ENCODE peak calls at places on chromosomes 6 and 20, in four cellular contexts. Y is PC-9, I is lower lobe of right lung, M is keratinocyte. T is an unnamed sample.
A peak's percentile ranks its signal among the peaks of the same experiment; 100 is the strongest.

GRCh38 chr20:17873410-17874270 is 95.0 kb downstream of the SNX5 start:
- DNase-seq in Y (no peak), I (peak; percentile 88), M (no peak), T (peak; percentile 89)

GRCh38 chr6:157790548-157791160 is 32.4 kb upstream of the SNX9 start:
- DNase-seq in Y (no peak), M (no peak), I (no peak), T (no peak)

GRCh38 chr6:18330548-18331066 is 56.5 kb upstream of the RNF144B start:
- DNase-seq in Y (no peak), I (no peak), M (no peak), T (no peak)

GRCh38 chr6:79878142-79878748 is 69.1 kb downstream of the ELOVL4 start:
- DNase-seq in I (no peak), Y (no peak), M (no peak), T (no peak)

GRCh38 chr6:44247338-44248302 is 719 bp downstream of the HSP90AB1 start:
- DNase-seq in M (no peak), I (peak; percentile 84), Y (peak; percentile 48), T (no peak)

GRCh38 chr6:158853072-158853871 is 34.1 kb upstream of the EZR start:
- DNase-seq in M (peak; percentile 98), I (peak; percentile 92), Y (peak; percentile 100), T (peak; percentile 49)

GRCh38 chr6:53410508-53411258 is 61.9 kb upstream of the ELOVL5 start:
- DNase-seq in Y (no peak), M (no peak), I (peak; percentile 65), T (no peak)

GRCh38 chr6:116087437-116088027 is 13.1 kb upstream of the NT5DC1 start:
- DNase-seq in Y (peak; percentile 82), M (no peak), I (no peak), T (peak; percentile 73)

GRCh38 chr6:133130863-133131262 is 110.3 kb upstream of the EYA4 start:
- DNase-seq in Y (peak; percentile 87), M (peak; percentile 17), I (peak; percentile 51), T (peak; percentile 9)

GRCh38 chr20:51565741-51566140 is 23.2 kb upstream of the NFATC2 start:
- DNase-seq in Y (no peak), M (no peak), I (no peak), T (no peak)

GRCh38 chr20:9051508-9051907 is 17.4 kb upstream of the PLCB4 start:
- DNase-seq in M (peak; percentile 5), I (no peak), Y (peak; percentile 97), T (peak; percentile 93)

GRCh38 chr6:55319961-55320690 is 7.1 kb upstream of the GFRAL start:
- DNase-seq in I (no peak), M (no peak), Y (no peak), T (no peak)

GRCh38 chr20:64154590-64155257 is 9.5 kb upstream of the MYT1 start:
- DNase-seq in Y (no peak), M (no peak), I (peak; percentile 27), T (no peak)

GRCh38 chr20:64155258-64156135 is 8.8 kb upstream of the MYT1 start:
- DNase-seq in I (peak; percentile 31), M (no peak), Y (no peak), T (no peak)

GRCh38 chr20:64157878-64158277 is 6.4 kb upstream of the MYT1 start:
- DNase-seq in M (no peak), Y (no peak), I (peak; percentile 27), T (no peak)

GRCh38 chr20:64156886-64157875 is 7.1 kb upstream of the MYT1 start:
- DNase-seq in Y (no peak), M (no peak), I (peak; percentile 42), T (no peak)

GRCh38 chr20:64156136-64156885 is 7.9 kb upstream of the MYT1 start:
- DNase-seq in M (no peak), Y (no peak), I (peak; percentile 24), T (no peak)
- H3K27me3 ChIP-seq in M (peaks cover 19% of the 10 kb centered on the region), Y (peaks cover 24% of the 10 kb centered on the region), I (peaks cover 33% of the 10 kb centered on the region), T (peaks cover 8% of the 10 kb centered on the region)

DNA sequence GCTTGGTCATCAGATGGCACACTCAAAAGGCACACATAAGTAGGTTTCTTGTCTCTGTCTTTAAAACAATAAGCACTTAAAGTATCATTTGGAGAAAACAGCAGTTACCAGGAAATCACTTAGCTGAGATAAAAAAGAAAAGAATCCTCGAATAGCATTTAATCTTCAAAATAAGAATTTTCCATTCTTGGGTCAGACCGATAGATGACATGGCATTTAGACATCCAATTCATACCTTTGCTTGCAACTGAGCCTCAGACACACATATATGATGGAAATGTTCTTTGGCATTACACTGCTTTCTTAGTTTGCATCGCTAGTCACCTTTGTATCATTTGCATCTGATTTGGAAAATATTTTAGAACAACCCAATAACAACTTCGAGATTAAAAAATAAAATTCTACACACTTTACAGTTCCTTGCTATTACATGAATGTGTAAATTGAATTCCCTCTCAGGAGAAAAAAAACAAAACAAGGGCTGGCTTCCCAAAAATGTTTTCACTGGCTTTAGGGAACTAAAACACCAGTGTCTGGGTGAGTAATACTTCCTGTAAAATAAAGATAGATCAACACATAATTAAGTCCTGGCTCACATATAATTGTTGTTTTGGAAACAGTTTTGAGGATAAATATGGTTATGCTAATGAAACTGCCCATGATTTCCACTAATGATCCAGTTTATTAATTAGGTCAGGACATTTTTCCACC is 1.3 kb upstream of the RNF217 start:
- DNase-seq in M (no peak), I (no peak), Y (no peak), T (no peak)
- H3K4me3 ChIP-seq in M (peak overlapping the region; percentile 87), I (peak overlapping the region; percentile 90), Y (peak overlapping the region; percentile 79), T (peak overlapping the region; percentile 71)

DNA sequence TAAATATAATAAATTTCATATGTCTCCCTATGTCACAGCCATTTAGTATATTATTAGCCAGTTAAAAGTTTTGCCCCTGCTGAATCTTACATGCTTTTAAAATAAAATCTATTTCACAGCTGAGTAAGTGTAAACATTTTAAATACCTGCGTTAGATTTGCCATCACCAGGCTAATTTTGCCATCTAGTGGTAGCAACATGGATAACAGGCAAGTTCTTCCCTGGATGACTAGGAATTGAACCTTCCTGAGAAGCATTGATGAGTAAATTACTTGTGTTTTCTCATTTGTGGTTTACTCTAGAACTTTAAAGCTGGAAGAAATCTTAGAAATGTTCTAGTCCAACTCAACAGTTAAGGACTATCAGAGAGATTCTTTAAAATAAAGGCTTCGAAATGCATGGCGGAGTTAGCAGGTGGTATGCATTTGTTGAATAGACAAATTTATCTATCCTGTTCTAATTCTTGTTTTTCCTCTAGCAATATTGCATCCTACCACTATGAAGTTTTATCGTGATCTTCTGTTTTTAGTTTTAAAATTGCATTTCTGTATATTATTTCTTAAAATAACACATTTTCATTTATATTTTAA is 2.6 kb downstream of the PRSS35 start:
- DNase-seq in M (peak; percentile 9), I (no peak), Y (peak; percentile 55), T (no peak)
- TF ChIP-seq CTCF in M (peak; percentile 74), I (peak; percentile 78), Y (peak; percentile 85), T (peak; percentile 79)

GRCh38 chr20:38334016-38334415 is 12.3 kb upstream of the LBP start:
- DNase-seq in Y (no peak), M (no peak), I (no peak), T (no peak)
- H3K27me3 ChIP-seq in Y (peaks cover 66% of the 10 kb centered on the region), M (peaks cover 28% of the 10 kb centered on the region), I (peaks cover 22% of the 10 kb centered on the region), T (peaks cover 23% of the 10 kb centered on the region)

T was measured in BJ.